ENCODE peak calls at places on chromosome 1, in seven cellular contexts. U is IMR-90; F is Calu3; X is HEK293T; W is stimulated activated CD4-positive, alpha-beta T cell treated with anti-CD3 and anti-CD28 coated beads, TNF-alpha, amount 100 ng/mL, for 4 hours; H is RWPE1; A is MM.1S. K is an unnamed sample.

GRCh38 chr1:55813619-55814018 is 598.5 kb upstream of the USP24 start:
- DNase-seq in W (no peak), A (no peak), H (no peak), F (no peak), X (no peak), U (peak; percentile 82), K (peak; percentile 2)

GRCh38 chr1:203185585-203185984 is 919 bp downstream of the CHI3L1 start:
- DNase-seq in X (no peak), A (no peak), W (no peak), U (no peak), H (no peak), F (no peak), K (no peak)

GRCh38 chr1:232127190-232127589 is 500.6 kb downstream of the DISC1 start:
- DNase-seq in F (no peak), W (no peak), U (peak; percentile 90), X (no peak), A (no peak), H (peak; percentile 64), K (peak; percentile 42)

GRCh38 chr1:6491480-6491962 is at the start of gene PLEKHG5:
- DNase-seq in U (peak; percentile 86), A (no peak), F (no peak), X (no peak), W (no peak), H (peak; percentile 91), K (peak; percentile 89)

GRCh38 chr1:207070811-207071210 is 17.7 kb downstream of the PFKFB2 start:
- DNase-seq in F (no peak), U (no peak), A (no peak), W (no peak), H (no peak), X (no peak), K (no peak)

GRCh38 chr1:205285391-205286101 is 36.0 kb downstream of the NUAK2 start:
- DNase-seq in X (no peak), A (peak; percentile 95), U (no peak), F (no peak), H (no peak), W (no peak), K (peak; percentile 61)

GRCh38 chr1:170313306-170313705 is 167.5 kb downstream of the NTMT2 start:
- DNase-seq in F (no peak), A (no peak), U (no peak), X (no peak), W (no peak), H (no peak), K (no peak)

GRCh38 chr1:231053493-231054162 is 13.6 kb upstream of the FAM89A start:
- DNase-seq in U (peak; percentile 77), H (no peak), F (peak; percentile 33), X (no peak), A (peak; percentile 76), W (no peak), K (no peak)

GRCh38 chr1:25198731-25199231 is 33.5 kb downstream of the SYF2 start:
- DNase-seq in F (no peak), H (no peak), A (no peak), U (no peak), X (peak; percentile 38), W (no peak), K (peak; percentile 94)

GRCh38 chr1:154877370-154877974 is 7.4 kb upstream of the KCNN3 start:
- DNase-seq in H (no peak), U (peak; percentile 28), A (no peak), F (peak; percentile 23), X (no peak), W (no peak), K (peak; percentile 25)

GRCh38 chr1:245087723-245088122 is 67.1 kb upstream of the KIF26B start:
- DNase-seq in A (no peak), X (no peak), F (no peak), U (no peak), W (no peak), H (no peak), K (no peak)

GRCh38 chr1:107776898-107777663 is 187.9 kb downstream of the VAV3 start:
- DNase-seq in H (no peak), A (peak; percentile 65), F (no peak), X (no peak), W (no peak), U (no peak), K (no peak)